ENCODE peak calls at places on chromosomes 16 and 17, in eight cellular contexts. D is GM23338, R is suprapubic skin, G is stomach, U is sigmoid colon, K is breast epithelium, Q is transverse colon, J is upper lobe of left lung. W is an unnamed sample.

GRCh38 chr17:75776399-75777242 is 8.0 kb upstream of the UNK start:
- DNase-seq in D (no peak), R (peak), G (no peak), U (peak), K (no peak), Q (no peak), J (no peak), W (no peak)

GRCh38 chr17:75844530-75845057 is 390 bp upstream of the UNC13D start:
- DNase-seq in D (no peak), R (no peak), G (peak), U (peak), K (peak), Q (peak), J (peak), W (no peak)

GRCh38 chr16:79437764-79438728 is 162.5 kb downstream of the MAF start:
- DNase-seq in D (peak), R (no peak), G (no peak), U (no peak), K (no peak), Q (no peak), J (peak), W (no peak)

GRCh38 chr17:63448655-63449054 is 2.5 kb upstream of the CYB561 start:
- DNase-seq in D (no peak), R (no peak), G (no peak), U (no peak), K (no peak), Q (no peak), J (no peak), W (no peak)

GRCh38 chr17:12987120-12987519 is 30.7 kb downstream of the ELAC2 start:
- DNase-seq in D (peak), R (no peak), G (no peak), U (no peak), K (no peak), Q (no peak), J (no peak), W (no peak)

GRCh38 chr16:75424096-75424762 is 9.1 kb downstream of the CFDP1 start:
- DNase-seq in D (no peak), R (no peak), G (no peak), U (no peak), K (no peak), Q (no peak), J (no peak), W (no peak)

GRCh38 chr17:18102640-18103039 is 5.9 kb upstream of the MYO15A start:
- DNase-seq in D (no peak), R (no peak), G (no peak), U (no peak), K (no peak), Q (no peak), J (no peak), W (no peak)

GRCh38 chr17:5562172-5562571 is 22.1 kb downstream of the NLRP1 start:
- DNase-seq in D (no peak), R (no peak), G (no peak), U (no peak), K (no peak), Q (no peak), J (no peak), W (no peak)

GRCh38 chr16:66594739-66595138 is 9.8 kb upstream of the CMTM3 start:
- DNase-seq in D (no peak), R (no peak), G (no peak), U (no peak), K (no peak), Q (no peak), J (no peak), W (no peak)

GRCh38 chr17:49522329-49522890 is 27.3 kb downstream of the NGFR start:
- DNase-seq in D (no peak), R (peak), G (no peak), U (no peak), K (peak), Q (no peak), J (no peak), W (peak)

GRCh38 chr16:47939690-47940089 is 216.1 kb downstream of the ABCC12 start:
- DNase-seq in D (no peak), R (no peak), G (no peak), U (no peak), K (no peak), Q (no peak), J (no peak), W (no peak)

GRCh38 chr17:61201211-61201610 is 198.4 kb upstream of the TBX2 start:
- DNase-seq in D (no peak), R (no peak), G (no peak), U (no peak), K (no peak), Q (no peak), J (no peak), W (no peak)

GRCh38 chr17:82836823-82837357 is 2.9 kb downstream of the ZNF750 start:
- DNase-seq in D (peak), R (no peak), G (no peak), U (peak), K (no peak), Q (no peak), J (no peak), W (no peak)

GRCh38 chr16:86806181-86806837 is 228.0 kb downstream of the FOXL1 start:
- DNase-seq in D (no peak), R (no peak), G (no peak), U (peak), K (no peak), Q (no peak), J (no peak), W (no peak)

GRCh38 chr17:41592601-41593305 is 6.1 kb upstream of the KRT14 start:
- DNase-seq in D (peak), R (no peak), G (no peak), U (peak), K (no peak), Q (no peak), J (no peak), W (no peak)

GRCh38 chr17:81066771-81067315 is 31.9 kb downstream of the BAIAP2 start:
- DNase-seq in D (no peak), R (no peak), G (no peak), U (no peak), K (no peak), Q (no peak), J (no peak), W (no peak)

GRCh38 chr17:75316253-75316652 is 27.0 kb upstream of the SLC25A19 start:
- DNase-seq in D (no peak), R (no peak), G (no peak), U (no peak), K (no peak), Q (no peak), J (no peak), W (no peak)

GRCh38 chr17:19336938-19337711 is 25.4 kb downstream of the B9D1 start:
- DNase-seq in D (peak), R (no peak), G (peak), U (peak), K (no peak), Q (peak), J (peak), W (no peak)

GRCh38 chr17:81832608-81833159 is 407 bp downstream of the MCRIP1 start:
- DNase-seq in D (peak), R (no peak), G (no peak), U (no peak), K (no peak), Q (no peak), J (peak), W (no peak)

GRCh38 chr17:66458782-66459181 is 156.4 kb downstream of the PRKCA start:
- DNase-seq in D (no peak), R (no peak), G (no peak), U (no peak), K (no peak), Q (no peak), J (no peak), W (no peak)

GRCh38 chr17:31559647-31560501 is 168.4 kb downstream of the RAB11FIP4 start:
- DNase-seq in D (peak), R (no peak), G (no peak), U (no peak), K (peak), Q (no peak), J (no peak), W (no peak)

GRCh38 chr17:31562447-31562846 is 171.0 kb downstream of the RAB11FIP4 start:
- DNase-seq in D (no peak), R (no peak), G (peak), U (no peak), K (no peak), Q (no peak), J (no peak), W (no peak)

GRCh38 chr17:31564291-31564690 is 172.8 kb downstream of the RAB11FIP4 start:
- DNase-seq in D (no peak), R (no peak), G (no peak), U (no peak), K (no peak), Q (no peak), J (no peak), W (no peak)

GRCh38 chr17:31560836-31561235 is 169.4 kb downstream of the RAB11FIP4 start:
- DNase-seq in D (peak), R (no peak), G (no peak), U (no peak), K (no peak), Q (no peak), J (no peak), W (no peak)

DNA sequence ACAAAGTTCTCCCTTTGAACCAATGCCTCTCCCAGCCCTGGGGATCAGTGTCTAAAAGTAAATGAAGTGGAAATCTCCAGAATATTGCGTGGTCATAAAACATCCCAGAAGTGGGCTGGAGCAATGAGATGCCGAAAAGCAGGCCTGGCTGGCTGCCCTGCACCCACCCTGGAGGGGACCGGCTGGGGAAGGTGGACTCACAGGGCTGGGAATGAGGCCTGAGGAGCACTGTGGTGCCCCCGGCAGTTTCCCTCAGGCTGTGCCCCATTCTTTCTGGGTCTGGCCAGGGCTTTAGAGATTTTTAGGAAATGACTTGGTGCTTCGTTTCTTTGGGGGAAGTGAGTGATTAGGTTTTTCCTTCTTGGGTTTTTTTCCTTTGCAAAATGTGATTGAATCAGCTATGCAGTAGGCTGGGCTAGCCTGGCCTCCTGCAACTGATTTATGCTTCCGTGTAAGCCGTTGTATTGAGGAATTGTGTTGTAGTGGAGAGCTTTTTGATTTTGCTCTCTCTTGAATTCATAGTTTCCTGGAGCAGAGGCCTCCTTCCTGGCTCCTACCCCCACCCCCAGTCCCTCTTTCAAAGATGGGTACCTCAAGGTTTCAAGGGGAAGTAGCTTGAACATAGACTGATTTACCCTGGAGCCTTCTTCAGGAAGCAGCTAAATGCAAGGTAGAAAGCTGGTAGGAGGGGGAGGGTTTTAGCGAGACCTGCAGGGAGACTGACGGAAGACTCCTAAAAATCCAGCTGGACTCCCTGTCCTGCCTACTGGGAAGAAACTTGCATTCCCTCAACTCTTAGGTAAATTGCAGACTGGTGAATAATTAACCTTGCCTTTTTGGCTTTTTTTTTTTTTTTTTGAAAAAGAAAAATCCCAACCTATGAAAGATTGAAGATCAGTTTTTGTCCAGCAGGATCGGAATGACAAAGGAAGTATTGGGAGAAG is 170.3 kb downstream of the RAB11FIP4 start:
- DNase-seq in D (no peak), R (no peak), G (no peak), U (no peak), K (no peak), Q (no peak), J (no peak), W (no peak)
- H3K4me3 ChIP-seq in D (peak), R (peak), G (peak), U (peak), K (peak), Q (peak), J (no peak), W (peak)

DNA sequence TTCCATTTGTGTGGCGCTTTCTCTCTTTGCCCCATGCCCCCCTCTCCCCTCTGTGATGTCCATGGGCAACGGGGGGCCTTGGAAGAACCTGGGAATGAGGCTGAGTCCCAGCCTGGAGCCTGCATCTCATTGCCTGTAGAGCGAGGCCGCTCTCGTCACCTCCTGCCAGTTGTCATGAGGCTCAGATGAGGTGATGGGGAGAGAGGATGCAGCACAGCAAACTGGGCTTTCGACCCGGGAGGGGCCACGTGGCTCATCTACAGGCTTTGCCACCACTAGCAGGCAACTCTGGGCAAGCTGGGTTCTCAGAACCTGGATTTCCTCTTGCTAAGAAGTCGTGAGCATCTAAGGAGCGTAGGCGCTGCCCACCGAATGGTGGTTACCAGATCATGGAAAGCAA is 31.9 kb upstream of the CREBBP start:
- DNase-seq in D (no peak), R (no peak), G (no peak), U (no peak), K (no peak), Q (no peak), J (no peak), W (no peak)
- TF ChIP-seq POLR2AphosphoS5 in D (no peak), R (no peak), G (no peak), U (no peak), K (no peak), Q (no peak), J (no peak), W (no peak)

DNA sequence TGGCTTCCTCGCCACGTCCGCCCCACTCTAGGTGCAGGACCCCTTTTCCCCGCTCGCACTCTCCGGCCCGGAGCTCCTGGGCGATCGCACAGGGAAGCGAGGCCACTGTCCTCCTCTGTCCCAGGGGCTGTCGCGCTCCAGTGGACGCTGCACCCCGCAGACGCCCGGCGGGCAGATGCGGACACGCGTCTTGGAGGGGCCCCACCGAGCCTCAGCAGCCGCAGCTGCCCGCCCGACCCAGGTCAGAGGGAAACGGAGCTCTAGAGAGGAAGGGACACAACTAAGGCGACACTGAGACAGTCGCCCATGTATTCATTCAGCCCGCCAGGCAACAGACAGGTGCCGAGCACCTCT is 726 bp upstream of the SLC13A5 start:
- DNase-seq in D (peak), R (no peak), G (no peak), U (no peak), K (no peak), Q (no peak), J (no peak), W (no peak)
- H3K4me3 ChIP-seq in D (peak), R (peak), G (peak), U (no peak), K (peak), Q (no peak), J (peak), W (peak)

DNA sequence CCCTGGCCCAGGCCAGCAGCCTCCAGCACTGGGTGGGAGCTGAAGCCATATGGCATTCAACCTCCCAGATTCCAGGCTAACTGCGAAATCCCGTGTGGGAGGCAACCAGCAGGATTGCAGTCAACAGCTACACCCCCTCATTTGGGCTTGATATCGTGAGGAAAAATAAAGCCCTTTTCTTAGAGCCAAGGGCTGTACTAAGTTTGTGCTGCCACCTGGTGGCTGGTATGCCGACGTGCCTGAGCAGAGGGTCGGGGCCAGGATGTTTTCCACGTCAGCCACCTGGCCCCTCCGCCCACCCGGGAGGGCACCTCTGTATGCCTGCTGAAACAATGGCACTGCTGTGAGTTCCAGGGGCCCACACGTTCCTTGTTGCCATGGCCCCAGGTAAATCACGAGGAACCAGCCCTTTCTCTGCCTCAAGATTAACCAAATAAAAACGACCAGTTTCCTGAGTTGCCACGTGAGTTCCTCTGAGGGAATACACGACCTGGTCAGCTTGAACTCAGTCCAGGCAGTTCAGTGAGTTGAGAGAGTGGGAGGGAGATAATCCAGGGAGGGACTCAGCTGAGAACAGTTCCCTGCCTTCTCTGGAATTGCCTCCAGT is 9.0 kb downstream of the TMEM98 start:
- DNase-seq in D (peak), R (peak), G (peak), U (peak), K (peak), Q (peak), J (peak), W (no peak)
- TF ChIP-seq POLR2AphosphoS5 in D (no peak), R (no peak), G (no peak), U (no peak), K (peak), Q (no peak), J (no peak), W (peak)

GRCh38 chr17:40515491-40516041 is 14.1 kb upstream of the TNS4 start:
- DNase-seq in D (no peak), R (peak), G (no peak), U (peak), K (no peak), Q (no peak), J (no peak), W (no peak)

GRCh38 chr17:40517981-40518380 is 16.6 kb upstream of the TNS4 start:
- DNase-seq in D (no peak), R (peak), G (no peak), U (peak), K (no peak), Q (no peak), J (no peak), W (no peak)

GRCh38 chr17:40516581-40517285 is 15.3 kb upstream of the TNS4 start:
- DNase-seq in D (no peak), R (peak), G (no peak), U (peak), K (peak), Q (peak), J (no peak), W (no peak)

GRCh38 chr17:40518401-40519088 is 17.1 kb upstream of the TNS4 start:
- DNase-seq in D (peak), R (peak), G (no peak), U (no peak), K (peak), Q (peak), J (no peak), W (no peak)

GRCh38 chr17:40517286-40517662 is 15.9 kb upstream of the TNS4 start:
- DNase-seq in D (no peak), R (peak), G (no peak), U (peak), K (peak), Q (no peak), J (no peak), W (no peak)
- H3K4me3 ChIP-seq in D (no peak), R (peak), G (no peak), U (no peak), K (no peak), Q (no peak), J (no peak), W (no peak)

GRCh38 chr16:15757630-15758251 is 99.1 kb downstream of the MYH11 start:
- DNase-seq in D (peak), R (no peak), G (no peak), U (no peak), K (no peak), Q (no peak), J (no peak), W (no peak)

GRCh38 chr16:15757075-15757386 is 99.8 kb downstream of the MYH11 start:
- DNase-seq in D (no peak), R (no peak), G (no peak), U (no peak), K (no peak), Q (no peak), J (no peak), W (no peak)

GRCh38 chr16:15752717-15753488 is 102.9 kb downstream of the NDE1 start:
- DNase-seq in D (no peak), R (no peak), G (no peak), U (no peak), K (no peak), Q (no peak), J (no peak), W (no peak)

GRCh38 chr16:15751940-15752339 is 101.9 kb downstream of the NDE1 start:
- DNase-seq in D (no peak), R (no peak), G (no peak), U (no peak), K (no peak), Q (no peak), J (no peak), W (no peak)

GRCh38 chr16:15754821-15755534 is 101.8 kb downstream of the MYH11 start:
- DNase-seq in D (no peak), R (no peak), G (no peak), U (no peak), K (no peak), Q (no peak), J (no peak), W (no peak)
- TF ChIP-seq POLR2AphosphoS5 in D (no peak), R (no peak), G (no peak), U (peak), K (no peak), Q (no peak), J (no peak), W (no peak)

DNA sequence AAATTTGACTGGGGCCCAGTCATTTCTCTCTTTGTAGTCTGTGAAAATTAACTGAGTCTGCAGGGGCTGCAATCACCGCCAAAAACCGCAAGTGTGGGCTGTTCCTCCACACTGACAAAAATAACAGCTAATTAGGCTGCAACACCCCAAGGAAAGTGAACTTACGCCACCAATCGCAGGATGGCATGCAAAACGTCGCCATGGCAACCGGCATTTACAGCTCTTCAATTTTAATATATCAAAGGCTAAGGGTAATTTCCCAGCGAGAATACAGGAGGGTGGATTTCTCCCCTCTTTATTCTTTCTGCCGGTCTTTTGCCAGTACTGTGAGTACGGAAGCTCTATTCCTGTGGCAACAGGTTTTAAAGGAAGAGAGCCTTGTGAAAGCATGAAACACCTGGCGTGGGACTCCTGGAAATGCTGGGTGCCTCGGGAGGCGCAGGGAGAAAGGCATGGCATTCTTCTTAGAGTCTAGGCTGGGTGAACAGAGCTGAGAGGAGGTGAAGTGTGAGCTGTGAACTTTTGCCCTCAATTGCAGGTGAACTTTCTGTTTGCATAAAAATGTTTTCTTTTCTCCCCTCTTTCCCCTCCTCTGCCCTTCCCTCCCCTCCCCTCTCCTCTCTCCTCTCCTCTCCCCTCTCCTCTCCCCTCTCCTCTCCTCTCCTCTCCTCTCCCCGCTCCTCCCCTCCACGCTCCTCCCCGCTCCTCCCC is 399.7 kb downstream of the XYLT1 start:
- DNase-seq in D (peak), R (no peak), G (peak), U (no peak), K (no peak), Q (peak), J (peak), W (no peak)
- H3K4me3 ChIP-seq in D (peak), R (peak), G (peak), U (no peak), K (peak), Q (peak), J (no peak), W (no peak)

W was measured in vagina.